ENCODE peak calls at places on chromosomes 5 and 9, in ten cellular contexts. One of them, this sample, is unnamed.

GRCh38 chr5:112641515-112642110 is 96.1 kb upstream of the APC start:
- DNase-seq in stimulated activated CD4-positive, alpha-beta T cell treated with anti-CD3 and anti-CD28 coated beads, Interleukin-1b, Interleukin-23, amount 100 ng/mL, for 24 hours: no peak
- DNase-seq in erythroblast: no peak
- DNase-seq in NCI-H1105: no peak
- DNase-seq in GM10248: no peak
- DNase-seq in H7: no peak
- DNase-seq in CD8-positive, alpha-beta T cell: no peak
- DNase-seq in aorta: no peak
- DNase-seq in DMS 273 treated with DMSO at 0.1 percent for 48 hours: no peak
- DNase-seq in stimulated activated CD8-positive, alpha-beta memory T cell treated with anti-CD3 and anti-CD28 coated beads, Interleukin-7, amount 100 ng/mL, for 4 hours: no peak
- DNase-seq in this sample: no peak

GRCh38 chr5:172110260-172110815 is 77.7 kb downstream of the STK10 start:
- DNase-seq in stimulated activated CD8-positive, alpha-beta memory T cell treated with anti-CD3 and anti-CD28 coated beads, Interleukin-7, amount 100 ng/mL, for 4 hours: no peak
- DNase-seq in NCI-H1105: no peak
- DNase-seq in aorta: no peak
- DNase-seq in stimulated activated CD4-positive, alpha-beta T cell treated with anti-CD3 and anti-CD28 coated beads, Interleukin-1b, Interleukin-23, amount 100 ng/mL, for 24 hours: no peak
- DNase-seq in GM10248: no peak
- DNase-seq in DMS 273 treated with DMSO at 0.1 percent for 48 hours: no peak
- DNase-seq in H7: no peak
- DNase-seq in CD8-positive, alpha-beta T cell: no peak
- DNase-seq in erythroblast: no peak
- DNase-seq in this sample: no peak

GRCh38 chr5:105905392-105905791 is 1765.3 kb downstream of the EFNA5 start:
- DNase-seq in erythroblast: no peak
- DNase-seq in stimulated activated CD4-positive, alpha-beta T cell treated with anti-CD3 and anti-CD28 coated beads, Interleukin-1b, Interleukin-23, amount 100 ng/mL, for 24 hours: no peak
- DNase-seq in H7: no peak
- DNase-seq in DMS 273 treated with DMSO at 0.1 percent for 48 hours: no peak
- DNase-seq in stimulated activated CD8-positive, alpha-beta memory T cell treated with anti-CD3 and anti-CD28 coated beads, Interleukin-7, amount 100 ng/mL, for 4 hours: no peak
- DNase-seq in NCI-H1105: no peak
- DNase-seq in CD8-positive, alpha-beta T cell: no peak
- DNase-seq in aorta: no peak
- DNase-seq in GM10248: no peak
- DNase-seq in this sample: no peak

GRCh38 chr5:126615286-126615685 is 14.5 kb downstream of the PHAX start:
- DNase-seq in H7: no peak
- DNase-seq in stimulated activated CD8-positive, alpha-beta memory T cell treated with anti-CD3 and anti-CD28 coated beads, Interleukin-7, amount 100 ng/mL, for 4 hours: no peak
- DNase-seq in GM10248: peak
- DNase-seq in stimulated activated CD4-positive, alpha-beta T cell treated with anti-CD3 and anti-CD28 coated beads, Interleukin-1b, Interleukin-23, amount 100 ng/mL, for 24 hours: no peak
- DNase-seq in DMS 273 treated with DMSO at 0.1 percent for 48 hours: no peak
- DNase-seq in erythroblast: no peak
- DNase-seq in CD8-positive, alpha-beta T cell: no peak
- DNase-seq in aorta: no peak
- DNase-seq in NCI-H1105: no peak
- DNase-seq in this sample: no peak

GRCh38 chr5:139710370-139711066 is 62.4 kb downstream of the CXXC5 start:
- DNase-seq in aorta: no peak
- DNase-seq in GM10248: peak
- DNase-seq in DMS 273 treated with DMSO at 0.1 percent for 48 hours: peak
- DNase-seq in NCI-H1105: no peak
- DNase-seq in stimulated activated CD8-positive, alpha-beta memory T cell treated with anti-CD3 and anti-CD28 coated beads, Interleukin-7, amount 100 ng/mL, for 4 hours: no peak
- DNase-seq in H7: peak
- DNase-seq in CD8-positive, alpha-beta T cell: peak
- DNase-seq in stimulated activated CD4-positive, alpha-beta T cell treated with anti-CD3 and anti-CD28 coated beads, Interleukin-1b, Interleukin-23, amount 100 ng/mL, for 24 hours: no peak
- DNase-seq in erythroblast: peak
- DNase-seq in this sample: peak

GRCh38 chr5:128536229-128536860 is 1.7 kb downstream of the FBN2 start:
- DNase-seq in CD8-positive, alpha-beta T cell: no peak
- DNase-seq in DMS 273 treated with DMSO at 0.1 percent for 48 hours: no peak
- DNase-seq in H7: peak
- DNase-seq in erythroblast: no peak
- DNase-seq in aorta: no peak
- DNase-seq in GM10248: no peak
- DNase-seq in stimulated activated CD8-positive, alpha-beta memory T cell treated with anti-CD3 and anti-CD28 coated beads, Interleukin-7, amount 100 ng/mL, for 4 hours: no peak
- DNase-seq in NCI-H1105: no peak
- DNase-seq in stimulated activated CD4-positive, alpha-beta T cell treated with anti-CD3 and anti-CD28 coated beads, Interleukin-1b, Interleukin-23, amount 100 ng/mL, for 24 hours: no peak
- DNase-seq in this sample: no peak

GRCh38 chr5:102678267-102679058 is 76.6 kb upstream of the PAM start:
- DNase-seq in H7: no peak
- DNase-seq in erythroblast: no peak
- DNase-seq in CD8-positive, alpha-beta T cell: no peak
- DNase-seq in DMS 273 treated with DMSO at 0.1 percent for 48 hours: no peak
- DNase-seq in aorta: no peak
- DNase-seq in stimulated activated CD4-positive, alpha-beta T cell treated with anti-CD3 and anti-CD28 coated beads, Interleukin-1b, Interleukin-23, amount 100 ng/mL, for 24 hours: no peak
- DNase-seq in GM10248: no peak
- DNase-seq in stimulated activated CD8-positive, alpha-beta memory T cell treated with anti-CD3 and anti-CD28 coated beads, Interleukin-7, amount 100 ng/mL, for 4 hours: no peak
- DNase-seq in NCI-H1105: no peak
- DNase-seq in this sample: no peak

GRCh38 chr5:132147663-132148062 is 74.1 kb downstream of the CSF2 start:
- DNase-seq in erythroblast: peak
- DNase-seq in CD8-positive, alpha-beta T cell: no peak
- DNase-seq in NCI-H1105: no peak
- DNase-seq in DMS 273 treated with DMSO at 0.1 percent for 48 hours: no peak
- DNase-seq in stimulated activated CD8-positive, alpha-beta memory T cell treated with anti-CD3 and anti-CD28 coated beads, Interleukin-7, amount 100 ng/mL, for 4 hours: no peak
- DNase-seq in aorta: no peak
- DNase-seq in H7: no peak
- DNase-seq in stimulated activated CD4-positive, alpha-beta T cell treated with anti-CD3 and anti-CD28 coated beads, Interleukin-1b, Interleukin-23, amount 100 ng/mL, for 24 hours: no peak
- DNase-seq in GM10248: no peak
- DNase-seq in this sample: no peak

GRCh38 chr9:86660146-86660545 is 287.2 kb downstream of the GAS1 start:
- DNase-seq in DMS 273 treated with DMSO at 0.1 percent for 48 hours: no peak
- DNase-seq in stimulated activated CD8-positive, alpha-beta memory T cell treated with anti-CD3 and anti-CD28 coated beads, Interleukin-7, amount 100 ng/mL, for 4 hours: no peak
- DNase-seq in CD8-positive, alpha-beta T cell: no peak
- DNase-seq in NCI-H1105: no peak
- DNase-seq in GM10248: no peak
- DNase-seq in aorta: no peak
- DNase-seq in erythroblast: no peak
- DNase-seq in stimulated activated CD4-positive, alpha-beta T cell treated with anti-CD3 and anti-CD28 coated beads, Interleukin-1b, Interleukin-23, amount 100 ng/mL, for 24 hours: no peak
- DNase-seq in H7: no peak
- DNase-seq in this sample: no peak

GRCh38 chr9:137114220-137114612 is 317 bp downstream of the DPP7 start:
- DNase-seq in GM10248: no peak
- DNase-seq in CD8-positive, alpha-beta T cell: no peak
- DNase-seq in NCI-H1105: no peak
- DNase-seq in stimulated activated CD4-positive, alpha-beta T cell treated with anti-CD3 and anti-CD28 coated beads, Interleukin-1b, Interleukin-23, amount 100 ng/mL, for 24 hours: no peak
- DNase-seq in H7: no peak
- DNase-seq in erythroblast: peak
- DNase-seq in DMS 273 treated with DMSO at 0.1 percent for 48 hours: no peak
- DNase-seq in stimulated activated CD8-positive, alpha-beta memory T cell treated with anti-CD3 and anti-CD28 coated beads, Interleukin-7, amount 100 ng/mL, for 4 hours: no peak
- DNase-seq in aorta: no peak
- DNase-seq in this sample: no peak

GRCh38 chr5:169548315-169548714 is 35.3 kb upstream of the SPDL1 start:
- DNase-seq in erythroblast: no peak
- DNase-seq in DMS 273 treated with DMSO at 0.1 percent for 48 hours: no peak
- DNase-seq in H7: peak
- DNase-seq in aorta: no peak
- DNase-seq in stimulated activated CD4-positive, alpha-beta T cell treated with anti-CD3 and anti-CD28 coated beads, Interleukin-1b, Interleukin-23, amount 100 ng/mL, for 24 hours: no peak
- DNase-seq in stimulated activated CD8-positive, alpha-beta memory T cell treated with anti-CD3 and anti-CD28 coated beads, Interleukin-7, amount 100 ng/mL, for 4 hours: no peak
- DNase-seq in NCI-H1105: no peak
- DNase-seq in GM10248: no peak
- DNase-seq in CD8-positive, alpha-beta T cell: no peak
- DNase-seq in this sample: no peak

GRCh38 chr9:97873410-97873809 is 20.4 kb downstream of the FOXE1 start:
- DNase-seq in aorta: no peak
- DNase-seq in DMS 273 treated with DMSO at 0.1 percent for 48 hours: no peak
- DNase-seq in erythroblast: no peak
- DNase-seq in stimulated activated CD4-positive, alpha-beta T cell treated with anti-CD3 and anti-CD28 coated beads, Interleukin-1b, Interleukin-23, amount 100 ng/mL, for 24 hours: no peak
- DNase-seq in H7: no peak
- DNase-seq in NCI-H1105: no peak
- DNase-seq in CD8-positive, alpha-beta T cell: no peak
- DNase-seq in stimulated activated CD8-positive, alpha-beta memory T cell treated with anti-CD3 and anti-CD28 coated beads, Interleukin-7, amount 100 ng/mL, for 4 hours: no peak
- DNase-seq in GM10248: no peak
- DNase-seq in this sample: no peak

GRCh38 chr5:115738807-115739206 is 77.7 kb downstream of the CDO1 start:
- DNase-seq in H7: no peak
- DNase-seq in NCI-H1105: no peak
- DNase-seq in DMS 273 treated with DMSO at 0.1 percent for 48 hours: no peak
- DNase-seq in erythroblast: no peak
- DNase-seq in GM10248: no peak
- DNase-seq in stimulated activated CD4-positive, alpha-beta T cell treated with anti-CD3 and anti-CD28 coated beads, Interleukin-1b, Interleukin-23, amount 100 ng/mL, for 24 hours: no peak
- DNase-seq in aorta: no peak
- DNase-seq in stimulated activated CD8-positive, alpha-beta memory T cell treated with anti-CD3 and anti-CD28 coated beads, Interleukin-7, amount 100 ng/mL, for 4 hours: no peak
- DNase-seq in CD8-positive, alpha-beta T cell: no peak
- DNase-seq in this sample: no peak

GRCh38 chr5:145743396-145744061 is 91.6 kb downstream of the PRELID2 start:
- DNase-seq in H7: no peak
- DNase-seq in stimulated activated CD4-positive, alpha-beta T cell treated with anti-CD3 and anti-CD28 coated beads, Interleukin-1b, Interleukin-23, amount 100 ng/mL, for 24 hours: no peak
- DNase-seq in erythroblast: no peak
- DNase-seq in stimulated activated CD8-positive, alpha-beta memory T cell treated with anti-CD3 and anti-CD28 coated beads, Interleukin-7, amount 100 ng/mL, for 4 hours: no peak
- DNase-seq in NCI-H1105: no peak
- DNase-seq in GM10248: no peak
- DNase-seq in CD8-positive, alpha-beta T cell: no peak
- DNase-seq in aorta: no peak
- DNase-seq in DMS 273 treated with DMSO at 0.1 percent for 48 hours: no peak
- DNase-seq in this sample: no peak

GRCh38 chr5:159873680-159874079 is 42.6 kb upstream of the ADRA1B start:
- DNase-seq in aorta: no peak
- DNase-seq in erythroblast: no peak
- DNase-seq in stimulated activated CD8-positive, alpha-beta memory T cell treated with anti-CD3 and anti-CD28 coated beads, Interleukin-7, amount 100 ng/mL, for 4 hours: no peak
- DNase-seq in H7: no peak
- DNase-seq in GM10248: no peak
- DNase-seq in CD8-positive, alpha-beta T cell: no peak
- DNase-seq in NCI-H1105: no peak
- DNase-seq in DMS 273 treated with DMSO at 0.1 percent for 48 hours: no peak
- DNase-seq in stimulated activated CD4-positive, alpha-beta T cell treated with anti-CD3 and anti-CD28 coated beads, Interleukin-1b, Interleukin-23, amount 100 ng/mL, for 24 hours: no peak
- DNase-seq in this sample: no peak

GRCh38 chr5:54470677-54471076 is 15.2 kb downstream of the HSPB3 start:
- DNase-seq in NCI-H1105: no peak
- DNase-seq in H7: no peak
- DNase-seq in aorta: no peak
- DNase-seq in stimulated activated CD8-positive, alpha-beta memory T cell treated with anti-CD3 and anti-CD28 coated beads, Interleukin-7, amount 100 ng/mL, for 4 hours: no peak
- DNase-seq in GM10248: no peak
- DNase-seq in erythroblast: peak
- DNase-seq in CD8-positive, alpha-beta T cell: no peak
- DNase-seq in DMS 273 treated with DMSO at 0.1 percent for 48 hours: no peak
- DNase-seq in stimulated activated CD4-positive, alpha-beta T cell treated with anti-CD3 and anti-CD28 coated beads, Interleukin-1b, Interleukin-23, amount 100 ng/mL, for 24 hours: no peak
- DNase-seq in this sample: no peak

GRCh38 chr5:72648511-72648910 is 141.3 kb upstream of the ZNF366 start:
- DNase-seq in NCI-H1105: no peak
- DNase-seq in stimulated activated CD8-positive, alpha-beta memory T cell treated with anti-CD3 and anti-CD28 coated beads, Interleukin-7, amount 100 ng/mL, for 4 hours: no peak
- DNase-seq in GM10248: no peak
- DNase-seq in erythroblast: no peak
- DNase-seq in H7: no peak
- DNase-seq in CD8-positive, alpha-beta T cell: no peak
- DNase-seq in stimulated activated CD4-positive, alpha-beta T cell treated with anti-CD3 and anti-CD28 coated beads, Interleukin-1b, Interleukin-23, amount 100 ng/mL, for 24 hours: no peak
- DNase-seq in aorta: no peak
- DNase-seq in DMS 273 treated with DMSO at 0.1 percent for 48 hours: no peak
- DNase-seq in this sample: no peak

GRCh38 chr9:88880194-88880593 is 111.1 kb upstream of the S1PR3 start:
- DNase-seq in stimulated activated CD8-positive, alpha-beta memory T cell treated with anti-CD3 and anti-CD28 coated beads, Interleukin-7, amount 100 ng/mL, for 4 hours: no peak
- DNase-seq in stimulated activated CD4-positive, alpha-beta T cell treated with anti-CD3 and anti-CD28 coated beads, Interleukin-1b, Interleukin-23, amount 100 ng/mL, for 24 hours: no peak
- DNase-seq in H7: no peak
- DNase-seq in erythroblast: no peak
- DNase-seq in aorta: no peak
- DNase-seq in DMS 273 treated with DMSO at 0.1 percent for 48 hours: no peak
- DNase-seq in CD8-positive, alpha-beta T cell: no peak
- DNase-seq in GM10248: no peak
- DNase-seq in NCI-H1105: no peak
- DNase-seq in this sample: no peak

GRCh38 chr5:112604741-112605390 is 132.8 kb upstream of the APC start:
- DNase-seq in DMS 273 treated with DMSO at 0.1 percent for 48 hours: peak
- DNase-seq in aorta: no peak
- DNase-seq in GM10248: peak
- DNase-seq in H7: peak
- DNase-seq in CD8-positive, alpha-beta T cell: no peak
- DNase-seq in NCI-H1105: no peak
- DNase-seq in stimulated activated CD8-positive, alpha-beta memory T cell treated with anti-CD3 and anti-CD28 coated beads, Interleukin-7, amount 100 ng/mL, for 4 hours: no peak
- DNase-seq in stimulated activated CD4-positive, alpha-beta T cell treated with anti-CD3 and anti-CD28 coated beads, Interleukin-1b, Interleukin-23, amount 100 ng/mL, for 24 hours: no peak
- DNase-seq in erythroblast: peak
- DNase-seq in this sample: no peak

GRCh38 chr5:61817472-61818326 is 485.6 kb downstream of the ZSWIM6 start:
- DNase-seq in stimulated activated CD8-positive, alpha-beta memory T cell treated with anti-CD3 and anti-CD28 coated beads, Interleukin-7, amount 100 ng/mL, for 4 hours: no peak
- DNase-seq in H7: peak
- DNase-seq in stimulated activated CD4-positive, alpha-beta T cell treated with anti-CD3 and anti-CD28 coated beads, Interleukin-1b, Interleukin-23, amount 100 ng/mL, for 24 hours: no peak
- DNase-seq in CD8-positive, alpha-beta T cell: no peak
- DNase-seq in NCI-H1105: no peak
- DNase-seq in aorta: peak
- DNase-seq in GM10248: no peak
- DNase-seq in DMS 273 treated with DMSO at 0.1 percent for 48 hours: no peak
- DNase-seq in erythroblast: no peak
- DNase-seq in this sample: peak

GRCh38 chr5:119168401-119168800 is 97.5 kb downstream of the DMXL1 start:
- DNase-seq in CD8-positive, alpha-beta T cell: no peak
- DNase-seq in stimulated activated CD4-positive, alpha-beta T cell treated with anti-CD3 and anti-CD28 coated beads, Interleukin-1b, Interleukin-23, amount 100 ng/mL, for 24 hours: no peak
- DNase-seq in H7: no peak
- DNase-seq in erythroblast: no peak
- DNase-seq in NCI-H1105: no peak
- DNase-seq in GM10248: no peak
- DNase-seq in aorta: no peak
- DNase-seq in stimulated activated CD8-positive, alpha-beta memory T cell treated with anti-CD3 and anti-CD28 coated beads, Interleukin-7, amount 100 ng/mL, for 4 hours: no peak
- DNase-seq in DMS 273 treated with DMSO at 0.1 percent for 48 hours: no peak
- DNase-seq in this sample: no peak

GRCh38 chr9:107667700-107668099 is 178.1 kb upstream of the KLF4 start:
- DNase-seq in NCI-H1105: no peak
- DNase-seq in stimulated activated CD4-positive, alpha-beta T cell treated with anti-CD3 and anti-CD28 coated beads, Interleukin-1b, Interleukin-23, amount 100 ng/mL, for 24 hours: no peak
- DNase-seq in stimulated activated CD8-positive, alpha-beta memory T cell treated with anti-CD3 and anti-CD28 coated beads, Interleukin-7, amount 100 ng/mL, for 4 hours: no peak
- DNase-seq in aorta: no peak
- DNase-seq in H7: no peak
- DNase-seq in DMS 273 treated with DMSO at 0.1 percent for 48 hours: no peak
- DNase-seq in CD8-positive, alpha-beta T cell: no peak
- DNase-seq in GM10248: no peak
- DNase-seq in erythroblast: no peak
- DNase-seq in this sample: no peak

GRCh38 chr9:126471084-126471611 is 142.6 kb upstream of the LMX1B start:
- DNase-seq in H7: no peak
- DNase-seq in GM10248: peak
- DNase-seq in NCI-H1105: no peak
- DNase-seq in stimulated activated CD8-positive, alpha-beta memory T cell treated with anti-CD3 and anti-CD28 coated beads, Interleukin-7, amount 100 ng/mL, for 4 hours: peak
- DNase-seq in stimulated activated CD4-positive, alpha-beta T cell treated with anti-CD3 and anti-CD28 coated beads, Interleukin-1b, Interleukin-23, amount 100 ng/mL, for 24 hours: peak
- DNase-seq in DMS 273 treated with DMSO at 0.1 percent for 48 hours: no peak
- DNase-seq in erythroblast: no peak
- DNase-seq in CD8-positive, alpha-beta T cell: peak
- DNase-seq in aorta: peak
- DNase-seq in this sample: peak

GRCh38 chr9:117775576-117775975 is 71.4 kb downstream of the TLR4 start:
- DNase-seq in stimulated activated CD8-positive, alpha-beta memory T cell treated with anti-CD3 and anti-CD28 coated beads, Interleukin-7, amount 100 ng/mL, for 4 hours: no peak
- DNase-seq in H7: no peak
- DNase-seq in GM10248: no peak
- DNase-seq in NCI-H1105: no peak
- DNase-seq in DMS 273 treated with DMSO at 0.1 percent for 48 hours: no peak
- DNase-seq in erythroblast: no peak
- DNase-seq in CD8-positive, alpha-beta T cell: no peak
- DNase-seq in aorta: peak
- DNase-seq in stimulated activated CD4-positive, alpha-beta T cell treated with anti-CD3 and anti-CD28 coated beads, Interleukin-1b, Interleukin-23, amount 100 ng/mL, for 24 hours: no peak
- DNase-seq in this sample: no peak

GRCh38 chr9:108639736-108640135 is 216.1 kb downstream of the ACTL7B start:
- DNase-seq in CD8-positive, alpha-beta T cell: no peak
- DNase-seq in stimulated activated CD4-positive, alpha-beta T cell treated with anti-CD3 and anti-CD28 coated beads, Interleukin-1b, Interleukin-23, amount 100 ng/mL, for 24 hours: no peak
- DNase-seq in GM10248: no peak
- DNase-seq in H7: no peak
- DNase-seq in NCI-H1105: no peak
- DNase-seq in aorta: no peak
- DNase-seq in DMS 273 treated with DMSO at 0.1 percent for 48 hours: no peak
- DNase-seq in stimulated activated CD8-positive, alpha-beta memory T cell treated with anti-CD3 and anti-CD28 coated beads, Interleukin-7, amount 100 ng/mL, for 4 hours: no peak
- DNase-seq in erythroblast: no peak
- DNase-seq in this sample: no peak

GRCh38 chr9:112439171-112439570 is 47.5 kb upstream of the KIAA1958 start:
- DNase-seq in CD8-positive, alpha-beta T cell: no peak
- DNase-seq in stimulated activated CD8-positive, alpha-beta memory T cell treated with anti-CD3 and anti-CD28 coated beads, Interleukin-7, amount 100 ng/mL, for 4 hours: no peak
- DNase-seq in stimulated activated CD4-positive, alpha-beta T cell treated with anti-CD3 and anti-CD28 coated beads, Interleukin-1b, Interleukin-23, amount 100 ng/mL, for 24 hours: no peak
- DNase-seq in H7: no peak
- DNase-seq in DMS 273 treated with DMSO at 0.1 percent for 48 hours: no peak
- DNase-seq in erythroblast: no peak
- DNase-seq in aorta: no peak
- DNase-seq in NCI-H1105: no peak
- DNase-seq in GM10248: no peak
- DNase-seq in this sample: no peak

GRCh38 chr5:102649731-102650130 is 105.4 kb upstream of the PAM start:
- DNase-seq in DMS 273 treated with DMSO at 0.1 percent for 48 hours: no peak
- DNase-seq in stimulated activated CD8-positive, alpha-beta memory T cell treated with anti-CD3 and anti-CD28 coated beads, Interleukin-7, amount 100 ng/mL, for 4 hours: no peak
- DNase-seq in aorta: no peak
- DNase-seq in GM10248: no peak
- DNase-seq in CD8-positive, alpha-beta T cell: no peak
- DNase-seq in stimulated activated CD4-positive, alpha-beta T cell treated with anti-CD3 and anti-CD28 coated beads, Interleukin-1b, Interleukin-23, amount 100 ng/mL, for 24 hours: no peak
- DNase-seq in NCI-H1105: no peak
- DNase-seq in erythroblast: no peak
- DNase-seq in H7: no peak
- DNase-seq in this sample: no peak

GRCh38 chr5:126031989-126032716 is 391.1 kb upstream of the GRAMD2B start:
- DNase-seq in NCI-H1105: no peak
- DNase-seq in GM10248: no peak
- DNase-seq in DMS 273 treated with DMSO at 0.1 percent for 48 hours: no peak
- DNase-seq in stimulated activated CD4-positive, alpha-beta T cell treated with anti-CD3 and anti-CD28 coated beads, Interleukin-1b, Interleukin-23, amount 100 ng/mL, for 24 hours: no peak
- DNase-seq in stimulated activated CD8-positive, alpha-beta memory T cell treated with anti-CD3 and anti-CD28 coated beads, Interleukin-7, amount 100 ng/mL, for 4 hours: no peak
- DNase-seq in CD8-positive, alpha-beta T cell: no peak
- DNase-seq in aorta: peak
- DNase-seq in erythroblast: no peak
- DNase-seq in H7: no peak
- DNase-seq in this sample: no peak

This sample was measured in mucosa of descending colon.